ENCODE peak calls at places on chromosomes 3 and 15, in nine cellular contexts. L is cardiac muscle cell, F is SIG-M5, E is NCI-H1105, A is GM19239, D is mesothelial cell of epicardium, K is T-helper 2 cell, I is HFFc6, O is Ammon's horn. M is an unnamed sample.
A peak's percentile ranks its signal among the peaks of the same experiment; 100 is the strongest.

GRCh38 chr3:71582612-71583568 is 638 bp downstream of the FOXP1 start:
- DNase-seq in I (no peak), D (peak; percentile 73), E (no peak), L (peak; percentile 71), K (peak; percentile 23), O (peak; percentile 64), F (no peak), A (no peak), M (peak; percentile 47)

GRCh38 chr15:75695634-75696302 is 16.9 kb downstream of the CSPG4 start:
- DNase-seq in I (no peak), E (no peak), D (no peak), A (no peak), K (no peak), O (no peak), L (no peak), F (no peak), M (no peak)

GRCh38 chr3:129626744-129627349 is 20.4 kb upstream of the PLXND1 start:
- DNase-seq in F (no peak), I (peak; percentile 73), E (peak; percentile 88), L (peak; percentile 93), K (no peak), A (peak; percentile 98), O (peak; percentile 81), D (peak; percentile 56), M (peak; percentile 31)

GRCh38 chr15:73732911-73733310 is 20.2 kb downstream of the INSYN1 start:
- DNase-seq in E (no peak), A (no peak), F (no peak), L (no peak), I (no peak), O (no peak), K (no peak), D (no peak), M (no peak)

GRCh38 chr3:127997961-127998360 is 54.3 kb upstream of the SEC61A1 start:
- DNase-seq in E (no peak), F (no peak), I (no peak), O (no peak), D (no peak), K (no peak), A (no peak), L (no peak), M (no peak)

GRCh38 chr3:189457201-189457607 is 174.0 kb upstream of the TP63 start:
- DNase-seq in K (no peak), D (no peak), O (no peak), A (no peak), L (peak; percentile 30), F (no peak), I (no peak), E (no peak), M (no peak)

GRCh38 chr15:40978141-40978540 is 24.9 kb downstream of the CHAC1 start:
- DNase-seq in L (no peak), D (no peak), E (no peak), O (no peak), K (no peak), I (no peak), A (no peak), F (no peak), M (no peak)

GRCh38 chr3:133548090-133548489 is 25.4 kb upstream of the CDV3 start:
- DNase-seq in D (no peak), I (no peak), A (no peak), F (no peak), L (peak; percentile 65), E (no peak), K (no peak), O (no peak), M (no peak)

GRCh38 chr3:38116471-38117162 is 20.3 kb downstream of the ACAA1 start:
- DNase-seq in L (no peak), K (no peak), E (no peak), F (no peak), O (no peak), I (no peak), D (no peak), A (no peak), M (no peak)

GRCh38 chr15:37101634-37102314 is 1.4 kb upstream of the MEIS2 start:
- DNase-seq in L (peak; percentile 92), O (peak; percentile 74), F (no peak), E (no peak), D (peak; percentile 83), I (peak; percentile 55), K (no peak), A (peak; percentile 48), M (no peak)

GRCh38 chr15:91866971-91867372 is 13.5 kb downstream of the SLCO3A1 start:
- DNase-seq in E (peak; percentile 77), I (no peak), K (no peak), D (no peak), A (no peak), L (peak; percentile 57), O (peak; percentile 83), F (no peak), M (no peak)

GRCh38 chr3:124763206-124763605 is 33.0 kb downstream of the UMPS start:
- DNase-seq in I (no peak), F (no peak), E (no peak), A (no peak), D (no peak), K (no peak), O (no peak), L (no peak), M (no peak)

GRCh38 chr15:25763206-25763880 is 99.8 kb downstream of the ATP10A start:
- DNase-seq in L (no peak), D (peak; percentile 16), K (no peak), E (no peak), A (no peak), F (no peak), I (no peak), O (no peak), M (no peak)

GRCh38 chr3:95923496-95924210 is 890.7 kb upstream of the EPHA6 start:
- DNase-seq in I (peak; percentile 16), O (no peak), F (no peak), A (no peak), E (no peak), L (peak; percentile 96), D (no peak), K (no peak), M (no peak)

GRCh38 chr3:194294888-194295214 is 56.3 kb downstream of the CPN2 start:
- DNase-seq in F (no peak), L (no peak), E (no peak), D (no peak), O (no peak), A (no peak), I (no peak), K (no peak), M (no peak)

GRCh38 chr15:28911295-28911979 is 25.7 kb downstream of the APBA2 start:
- DNase-seq in K (no peak), F (no peak), I (no peak), D (no peak), E (no peak), O (no peak), A (no peak), L (no peak), M (no peak)

GRCh38 chr3:108879915-108880314 is 57.3 kb downstream of the TRAT1 start:
- DNase-seq in K (no peak), D (no peak), I (no peak), O (no peak), L (no peak), E (no peak), A (no peak), F (no peak), M (no peak)

GRCh38 chr3:50010959-50011358 is 71.0 kb downstream of the RBM6 start:
- DNase-seq in D (no peak), E (no peak), F (no peak), K (no peak), A (no peak), I (peak; percentile 10), L (no peak), O (no peak), M (no peak)

GRCh38 chr3:169659096-169659521 is 4.4 kb downstream of the MECOM start:
- DNase-seq in D (no peak), F (no peak), A (no peak), O (no peak), I (no peak), E (no peak), L (peak; percentile 29), K (no peak), M (no peak)

GRCh38 chr3:104460477-104461406 is 906.0 kb upstream of the ALCAM start:
- DNase-seq in I (peak; percentile 46), O (peak; percentile 85), K (no peak), E (no peak), L (peak; percentile 55), A (peak; percentile 2), F (no peak), D (no peak), M (no peak)

GRCh38 chr3:66490214-66490613 is 10.6 kb downstream of the LRIG1 start:
- DNase-seq in K (no peak), F (no peak), E (no peak), I (no peak), D (no peak), A (no peak), L (peak; percentile 36), O (no peak), M (no peak)

GRCh38 chr15:92077353-92078080 is 224.0 kb downstream of the SLCO3A1 start:
- DNase-seq in D (peak; percentile 73), I (peak; percentile 50), L (peak; percentile 77), O (peak; percentile 84), F (no peak), K (no peak), A (peak; percentile 54), E (peak; percentile 9), M (peak; percentile 42)

GRCh38 chr3:76470285-76470684 is 569.6 kb upstream of the ROBO2 start:
- DNase-seq in O (no peak), E (no peak), I (no peak), F (no peak), K (no peak), D (no peak), A (no peak), L (no peak), M (no peak)

GRCh38 chr3:17625111-17625510 is 117.3 kb downstream of the TBC1D5 start:
- DNase-seq in K (no peak), A (no peak), O (no peak), D (no peak), F (no peak), L (no peak), I (no peak), E (no peak), M (no peak)

GRCh38 chr3:142586803-142587406 is 8.4 kb upstream of the ATR start:
- DNase-seq in A (no peak), E (peak; percentile 67), L (peak; percentile 85), K (no peak), F (no peak), I (peak; percentile 83), O (peak; percentile 77), D (no peak), M (peak; percentile 15)